ENCODE peak calls at places on chromosomes 7 and 10, in four cellular contexts. N is GM12878, E is HL-60, W is K562. L is an unnamed sample.

GRCh38 chr7:116715087-116715486 is 43.1 kb downstream of the MET start:
- DNase-seq in E (no peak), N (no peak), W (no peak), L (no peak)

GRCh38 chr7:154903083-154903731 is 99.7 kb downstream of the PAXIP1 start:
- DNase-seq in W (no peak), E (no peak), N (no peak), L (no peak)

GRCh38 chr7:94295805-94296204 is 98.9 kb upstream of the COL1A2 start:
- DNase-seq in N (no peak), E (no peak), W (no peak), L (no peak)

GRCh38 chr10:79149662-79150443 is 81.1 kb downstream of the ZMIZ1 start:
- DNase-seq in N (no peak), W (peak; percentile 97), E (no peak), L (peak; percentile 94)

GRCh38 chr7:15832996-15833395 is 146.5 kb upstream of the MEOX2 start:
- DNase-seq in N (no peak), W (no peak), E (no peak), L (no peak)

GRCh38 chr7:132825932-132826480 is 249.7 kb upstream of the PLXNA4 start:
- DNase-seq in W (no peak), E (no peak), N (no peak), L (no peak)

GRCh38 chr7:98559958-98560357 is 57.1 kb upstream of the NPTX2 start:
- DNase-seq in E (no peak), N (no peak), W (peak; percentile 9), L (no peak)

GRCh38 chr10:88820990-88821389 is 18.5 kb downstream of the LIPM start:
- DNase-seq in N (no peak), W (no peak), E (no peak), L (no peak)

GRCh38 chr7:76233538-76234281 is 32.0 kb downstream of the SRRM3 start:
- DNase-seq in W (no peak), E (no peak), N (no peak), L (no peak)

GRCh38 chr10:100679327-100679726 is 66.1 kb upstream of the PAX2 start:
- DNase-seq in W (no peak), N (no peak), E (no peak), L (no peak)

GRCh38 chr10:69716711-69717560 is 84.8 kb upstream of the COL13A1 start:
- DNase-seq in E (no peak), N (no peak), W (peak; percentile 76), L (peak; percentile 58)

GRCh38 chr7:30977222-30977621 is 13.5 kb downstream of the GHRHR start:
- DNase-seq in N (no peak), W (no peak), E (no peak), L (no peak)

GRCh38 chr10:12428447-12429135 is 79.2 kb downstream of the CAMK1D start:
- DNase-seq in E (no peak), W (peak; percentile 24), N (no peak), L (no peak)

GRCh38 chr10:75418287-75418686 is 13.1 kb upstream of the LRMDA start:
- DNase-seq in W (no peak), N (no peak), E (no peak), L (no peak)

GRCh38 chr10:73019100-73019499 is 64.5 kb upstream of the PLA2G12B start:
- DNase-seq in W (no peak), E (no peak), N (no peak), L (no peak)

GRCh38 chr7:2619120-2619519 is 12.7 kb upstream of the TTYH3 start:
- DNase-seq in N (no peak), W (no peak), E (no peak), L (no peak)

GRCh38 chr7:51141451-51141971 is 175.1 kb downstream of the COBL start:
- DNase-seq in N (no peak), E (no peak), W (peak; percentile 5), L (no peak)

GRCh38 chr10:93999401-93999851 is 5.7 kb downstream of the PLCE1 start:
- DNase-seq in E (no peak), W (no peak), N (no peak), L (no peak)

GRCh38 chr10:49756031-49756430 is 6.1 kb downstream of the OGDHL start:
- DNase-seq in W (no peak), E (no peak), N (no peak), L (no peak)

GRCh38 chr10:111360260-111360925 is 283.6 kb downstream of the ADRA2A start:
- DNase-seq in E (no peak), N (peak; percentile 23), W (peak; percentile 3), L (no peak)

GRCh38 chr7:116591202-116592040 is 66.6 kb downstream of the CAV1 start:
- DNase-seq in N (no peak), E (no peak), W (peak; percentile 21), L (no peak)

GRCh38 chr7:15687645-15688025 is 1.2 kb upstream of the MEOX2 start:
- DNase-seq in W (no peak), N (no peak), E (no peak), L (no peak)

GRCh38 chr10:119337796-119338432 is 130.5 kb downstream of the GRK5 start:
- DNase-seq in W (no peak), N (no peak), E (no peak), L (no peak)

GRCh38 chr7:159209429-159209828 is 64.8 kb upstream of the VIPR2 start:
- DNase-seq in N (no peak), E (no peak), W (no peak), L (no peak)

GRCh38 chr7:8669501-8669851 is 236.1 kb downstream of the NXPH1 start:
- DNase-seq in W (no peak), N (no peak), E (no peak), L (no peak)

GRCh38 chr10:5079836-5080235 is 14.4 kb upstream of the AKR1C3 start:
- DNase-seq in N (no peak), E (no peak), W (no peak), L (no peak)

GRCh38 chr7:117950601-117951278 is 77.5 kb upstream of the CTTNBP2 start:
- DNase-seq in E (no peak), W (peak; percentile 22), N (no peak), L (no peak)

GRCh38 chr10:16996530-16996964 is 133.1 kb downstream of the CUBN start:
- DNase-seq in W (no peak), E (no peak), N (no peak), L (no peak)

GRCh38 chr10:1251769-1252168 is 195.6 kb downstream of the WDR37 start:
- DNase-seq in N (no peak), E (no peak), W (no peak), L (no peak)

GRCh38 chr10:125201108-125201524 is 40.8 kb upstream of the CTBP2 start:
- DNase-seq in W (no peak), N (peak; percentile 17), E (no peak), L (peak; percentile 35)

GRCh38 chr10:43879742-43880141 is 231.1 kb upstream of the ZNF32 start:
- DNase-seq in N (no peak), W (no peak), E (no peak), L (no peak)

GRCh38 chr7:159028456-159029401 is 115.9 kb downstream of the VIPR2 start:
- DNase-seq in N (no peak), W (no peak), E (no peak), L (no peak)

GRCh38 chr10:18140149-18140956 is at the start of gene CACNB2:
- DNase-seq in N (no peak), W (no peak), E (no peak), L (peak; percentile 8)

GRCh38 chr7:46990761-46991160 is 591.1 kb downstream of the TNS3 start:
- DNase-seq in W (no peak), E (no peak), N (no peak), L (no peak)

GRCh38 chr7:45606050-45606449 is 31.9 kb downstream of the ADCY1 start:
- DNase-seq in E (no peak), W (no peak), N (no peak), L (no peak)

GRCh38 chr7:93921607-93922446 is at the start of gene GNG11:
- DNase-seq in W (peak; percentile 25), E (no peak), N (no peak), L (peak; percentile 29)

DNA sequence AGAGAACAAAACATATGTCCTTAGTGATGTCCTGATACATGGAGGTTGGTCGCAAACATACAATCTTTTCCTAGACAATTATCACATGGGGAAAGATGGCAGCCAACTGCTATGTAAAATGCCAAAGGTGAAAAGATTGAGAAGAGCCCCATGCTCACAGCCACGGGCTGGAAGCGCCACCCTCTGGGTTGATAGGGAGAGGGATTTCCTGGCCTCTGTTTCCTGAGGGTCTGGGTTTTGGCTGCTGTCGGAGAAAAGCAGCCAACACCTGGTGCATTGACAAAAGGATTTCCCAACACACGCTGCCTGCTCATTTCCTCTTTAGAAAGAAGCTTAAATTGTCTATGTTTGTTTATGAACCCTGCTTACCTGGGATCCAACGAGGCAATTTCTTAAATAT is 43.8 kb downstream of the ITIH5 start:
- DNase-seq in E (no peak), W (peak; percentile 10), N (no peak), L (no peak)
- TF ChIP-seq SPI1 in E (no peak), W (no peak), N (no peak), L (no peak)

DNA sequence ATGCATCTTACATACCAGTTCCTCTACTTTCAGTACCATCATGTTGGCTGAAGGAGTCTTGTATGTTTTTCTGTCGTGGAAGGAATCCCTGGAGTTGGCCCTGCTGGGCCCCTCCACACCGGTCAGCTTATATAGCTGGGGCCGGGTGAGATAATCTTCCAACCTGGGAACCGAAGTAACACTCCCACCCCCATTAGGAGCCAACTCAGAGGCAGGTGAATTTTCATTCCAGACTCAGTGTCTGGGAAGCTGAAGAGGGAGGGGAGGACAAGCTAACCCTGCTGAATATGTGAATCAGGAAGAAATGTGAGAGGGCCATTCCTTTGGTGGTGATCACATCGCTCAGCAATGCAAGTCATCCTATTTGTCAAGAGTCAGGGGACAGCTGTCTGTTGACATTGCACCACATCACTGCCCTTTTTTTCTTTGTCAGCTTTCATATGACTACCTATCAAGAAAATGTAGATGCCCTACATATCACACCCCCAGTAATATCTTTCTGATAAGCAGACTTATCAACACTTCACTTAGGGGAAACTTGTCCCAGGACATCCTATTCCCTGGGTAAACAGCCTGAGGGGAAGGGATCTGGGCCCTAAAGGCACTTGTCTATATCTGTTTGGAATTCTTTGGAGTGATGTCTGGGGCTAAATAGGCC is at the start of gene ANKRD1:
- DNase-seq in N (no peak), E (no peak), W (peak; percentile 1), L (no peak)
- TF ChIP-seq POLR2AphosphoS5 in N (no peak), E (no peak), W (no peak), L (no peak)

GRCh38 chr10:29314726-29315125 is 25.9 kb downstream of the LYZL1 start:
- DNase-seq in E (no peak), W (no peak), N (no peak), L (no peak)
- TF ChIP-seq SPI1 in E (no peak), W (no peak), N (no peak), L (no peak)

GRCh38 chr10:48518412-48518811 is 86.5 kb downstream of the ARHGAP22 start:
- DNase-seq in E (no peak), N (no peak), W (no peak), L (no peak)

GRCh38 chr10:48519731-48520506 is 85.0 kb downstream of the ARHGAP22 start:
- DNase-seq in W (no peak), N (no peak), E (no peak), L (no peak)

GRCh38 chr10:48518926-48519730 is 85.7 kb downstream of the ARHGAP22 start:
- DNase-seq in W (no peak), N (no peak), E (no peak), L (no peak)

GRCh38 chr10:48522011-48522765 is 82.7 kb downstream of the ARHGAP22 start:
- DNase-seq in E (no peak), N (no peak), W (no peak), L (no peak)

DNA sequence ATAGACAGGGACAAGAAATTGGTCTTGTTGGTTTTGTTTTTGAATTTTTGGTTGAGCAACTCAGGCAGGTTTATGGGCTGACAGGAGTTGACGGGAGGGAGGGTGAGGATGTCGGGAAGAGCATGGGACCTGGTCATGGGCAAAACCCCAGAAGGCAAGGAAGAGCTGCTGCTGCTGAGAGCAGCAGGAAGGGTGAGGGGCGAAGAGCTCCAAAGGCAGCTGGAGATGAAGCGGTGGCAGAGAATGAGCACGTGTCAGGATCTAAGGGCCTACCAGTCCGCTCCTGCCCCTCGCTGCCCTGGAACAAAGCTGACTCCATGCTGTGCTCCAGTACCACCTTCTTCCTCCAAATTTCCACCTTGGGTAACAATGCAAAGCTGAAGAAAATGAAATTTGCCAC is 84.3 kb downstream of the ARHGAP22 start:
- DNase-seq in E (no peak), N (no peak), W (no peak), L (no peak)
- TF ChIP-seq POLR2AphosphoS5 in E (no peak), N (no peak), W (no peak), L (no peak)

L was measured in GM12891.